ENCODE peak calls at places on chromosomes 1 and 21, in five cellular contexts. One of them, this sample, is unnamed. For H3K4me1, the result is how much of the 10 kb centered on the place peaks cover.

GRCh38 chr1:243730499-243731150 is 119.4 kb downstream of the AKT3 start:
- DNase-seq in neural progenitor cell: no peak
- DNase-seq in hepatocyte: no peak
- DNase-seq in breast epithelium: no peak
- DNase-seq in tibial artery: no peak
- DNase-seq in this sample: no peak

GRCh38 chr1:81801834-81802531 is 1.2 kb downstream of the ADGRL2 start:
- DNase-seq in neural progenitor cell: peak
- DNase-seq in tibial artery: peak
- DNase-seq in breast epithelium: no peak
- DNase-seq in hepatocyte: peak
- DNase-seq in this sample: no peak

GRCh38 chr1:85450832-85451231 is 14.1 kb downstream of the DDAH1 start:
- DNase-seq in breast epithelium: no peak
- DNase-seq in neural progenitor cell: no peak
- DNase-seq in hepatocyte: no peak
- DNase-seq in tibial artery: no peak
- DNase-seq in this sample: no peak

GRCh38 chr1:118862755-118863154 is 125.4 kb downstream of the TBX15 start:
- DNase-seq in tibial artery: no peak
- DNase-seq in breast epithelium: no peak
- DNase-seq in neural progenitor cell: no peak
- DNase-seq in hepatocyte: no peak
- DNase-seq in this sample: no peak

GRCh38 chr1:228102791-228103620 is at the start of gene C1orf35:
- DNase-seq in tibial artery: peak
- DNase-seq in hepatocyte: peak
- DNase-seq in breast epithelium: peak
- DNase-seq in neural progenitor cell: peak
- DNase-seq in this sample: peak

GRCh38 chr1:182227864-182228547 is 163.6 kb downstream of the GLUL start:
- DNase-seq in neural progenitor cell: no peak
- DNase-seq in breast epithelium: no peak
- DNase-seq in hepatocyte: no peak
- DNase-seq in tibial artery: no peak
- DNase-seq in this sample: no peak

GRCh38 chr1:1858382-1859086 is 32.4 kb downstream of the GNB1 start:
- DNase-seq in hepatocyte: peak
- DNase-seq in tibial artery: peak
- DNase-seq in neural progenitor cell: peak
- DNase-seq in breast epithelium: no peak
- DNase-seq in this sample: no peak

GRCh38 chr1:40769815-40770214 is 13.8 kb upstream of the KCNQ4 start:
- DNase-seq in hepatocyte: no peak
- DNase-seq in breast epithelium: no peak
- DNase-seq in neural progenitor cell: no peak
- DNase-seq in tibial artery: no peak
- DNase-seq in this sample: no peak

GRCh38 chr1:101769520-101769919 is 227.2 kb downstream of the OLFM3 start:
- DNase-seq in hepatocyte: peak
- DNase-seq in neural progenitor cell: peak
- DNase-seq in breast epithelium: no peak
- DNase-seq in tibial artery: no peak
- DNase-seq in this sample: no peak

GRCh38 chr1:86449103-86449502 is 19.6 kb upstream of the CLCA1 start:
- DNase-seq in neural progenitor cell: no peak
- DNase-seq in tibial artery: no peak
- DNase-seq in hepatocyte: no peak
- DNase-seq in breast epithelium: no peak
- DNase-seq in this sample: no peak

GRCh38 chr1:9448132-9449105 is 90.8 kb upstream of the SLC25A33 start:
- DNase-seq in breast epithelium: no peak
- DNase-seq in hepatocyte: no peak
- DNase-seq in neural progenitor cell: no peak
- DNase-seq in tibial artery: no peak
- DNase-seq in this sample: no peak

GRCh38 chr1:172286629-172287076 is 133.8 kb upstream of the C1orf105 start:
- DNase-seq in breast epithelium: no peak
- DNase-seq in tibial artery: peak
- DNase-seq in neural progenitor cell: no peak
- DNase-seq in hepatocyte: no peak
- DNase-seq in this sample: no peak

GRCh38 chr1:8848663-8849386 is 29.7 kb downstream of the ENO1 start:
- DNase-seq in breast epithelium: peak
- DNase-seq in hepatocyte: peak
- DNase-seq in tibial artery: peak
- DNase-seq in neural progenitor cell: peak
- DNase-seq in this sample: no peak

GRCh38 chr1:197779921-197780320 is 4.6 kb upstream of the DENND1B start:
- DNase-seq in breast epithelium: no peak
- DNase-seq in hepatocyte: no peak
- DNase-seq in neural progenitor cell: no peak
- DNase-seq in tibial artery: no peak
- DNase-seq in this sample: no peak

GRCh38 chr1:10764296-10764798 is 32.1 kb downstream of the CASZ1 start:
- DNase-seq in breast epithelium: no peak
- DNase-seq in tibial artery: no peak
- DNase-seq in neural progenitor cell: no peak
- DNase-seq in hepatocyte: no peak
- DNase-seq in this sample: no peak

GRCh38 chr1:54818461-54819194 is 17.5 kb upstream of the TTC22 start:
- DNase-seq in breast epithelium: no peak
- DNase-seq in hepatocyte: no peak
- DNase-seq in neural progenitor cell: no peak
- DNase-seq in tibial artery: no peak
- DNase-seq in this sample: no peak

GRCh38 chr1:39845569-39846566 is 37.4 kb downstream of the TRIT1 start:
- DNase-seq in neural progenitor cell: no peak
- DNase-seq in hepatocyte: peak
- DNase-seq in tibial artery: peak
- DNase-seq in breast epithelium: peak
- DNase-seq in this sample: peak

GRCh38 chr1:92691937-92692336 is 93.0 kb downstream of the EVI5 start:
- DNase-seq in tibial artery: no peak
- DNase-seq in breast epithelium: no peak
- DNase-seq in hepatocyte: no peak
- DNase-seq in neural progenitor cell: no peak
- DNase-seq in this sample: no peak

GRCh38 chr1:169009666-169010065 is 96.8 kb upstream of the ATP1B1 start:
- DNase-seq in neural progenitor cell: no peak
- DNase-seq in hepatocyte: no peak
- DNase-seq in tibial artery: no peak
- DNase-seq in breast epithelium: no peak
- DNase-seq in this sample: no peak

GRCh38 chr1:245086389-245086969 is 68.3 kb upstream of the KIF26B start:
- DNase-seq in neural progenitor cell: no peak
- DNase-seq in hepatocyte: no peak
- DNase-seq in breast epithelium: no peak
- DNase-seq in tibial artery: no peak
- DNase-seq in this sample: no peak

GRCh38 chr1:9406111-9406510 is 113.4 kb downstream of the SPSB1 start:
- DNase-seq in tibial artery: no peak
- DNase-seq in breast epithelium: no peak
- DNase-seq in neural progenitor cell: no peak
- DNase-seq in hepatocyte: no peak
- DNase-seq in this sample: no peak

GRCh38 chr1:206941766-206942418 is 4.4 kb downstream of the PIGR start:
- DNase-seq in hepatocyte: peak
- DNase-seq in breast epithelium: no peak
- DNase-seq in tibial artery: no peak
- DNase-seq in neural progenitor cell: no peak
- DNase-seq in this sample: no peak

GRCh38 chr1:215637041-215637573 is 70.0 kb downstream of the KCTD3 start:
- DNase-seq in hepatocyte: peak
- DNase-seq in tibial artery: peak
- DNase-seq in neural progenitor cell: no peak
- DNase-seq in breast epithelium: peak
- DNase-seq in this sample: no peak

GRCh38 chr1:8660455-8660854 is 157.0 kb downstream of the RERE start:
- DNase-seq in hepatocyte: peak
- DNase-seq in neural progenitor cell: no peak
- DNase-seq in tibial artery: peak
- DNase-seq in breast epithelium: no peak
- DNase-seq in this sample: no peak

GRCh38 chr21:37374026-37374425 is 7.5 kb downstream of the DYRK1A start:
- DNase-seq in neural progenitor cell: no peak
- DNase-seq in tibial artery: no peak
- DNase-seq in breast epithelium: no peak
- DNase-seq in hepatocyte: no peak
- DNase-seq in this sample: no peak

GRCh38 chr1:63454269-63454668 is 68.8 kb downstream of the ITGB3BP start:
- DNase-seq in neural progenitor cell: peak
- DNase-seq in hepatocyte: peak
- DNase-seq in tibial artery: no peak
- DNase-seq in breast epithelium: no peak
- DNase-seq in this sample: no peak

GRCh38 chr1:84853743-84854721 is 39.0 kb downstream of the LPAR3 start:
- DNase-seq in breast epithelium: no peak
- DNase-seq in hepatocyte: peak
- DNase-seq in tibial artery: no peak
- DNase-seq in neural progenitor cell: no peak
- DNase-seq in this sample: no peak

GRCh38 chr1:160420881-160421842 is 20.8 kb downstream of the VANGL2 start:
- DNase-seq in breast epithelium: no peak
- DNase-seq in neural progenitor cell: no peak
- DNase-seq in tibial artery: no peak
- DNase-seq in hepatocyte: no peak
- DNase-seq in this sample: no peak

GRCh38 chr1:38208720-38209632 is 162.4 kb upstream of the POU3F1 start:
- DNase-seq in neural progenitor cell: no peak
- DNase-seq in tibial artery: no peak
- DNase-seq in breast epithelium: no peak
- DNase-seq in hepatocyte: no peak
- DNase-seq in this sample: no peak

GRCh38 chr1:224852901-224853568 is 76.4 kb upstream of the DNAH14 start:
- DNase-seq in breast epithelium: no peak
- DNase-seq in neural progenitor cell: peak
- DNase-seq in hepatocyte: peak
- DNase-seq in tibial artery: no peak
- DNase-seq in this sample: no peak
- TF ChIP-seq CTCF in breast epithelium: peak
- TF ChIP-seq CTCF in neural progenitor cell: peak
- TF ChIP-seq CTCF in hepatocyte: peak
- TF ChIP-seq CTCF in tibial artery: peak
- TF ChIP-seq CTCF in this sample: peak

GRCh38 chr1:224090116-224090515 is 23.8 kb upstream of the FBXO28 start:
- DNase-seq in breast epithelium: no peak
- DNase-seq in tibial artery: no peak
- DNase-seq in hepatocyte: no peak
- DNase-seq in neural progenitor cell: no peak
- DNase-seq in this sample: no peak
- H3K4me1 ChIP-seq in breast epithelium: under half
- H3K4me1 ChIP-seq in tibial artery: under half
- H3K4me1 ChIP-seq in hepatocyte: under half
- H3K4me1 ChIP-seq in neural progenitor cell: under half
- H3K4me1 ChIP-seq in this sample: under half

GRCh38 chr1:7560601-7561181 is 210.4 kb upstream of the VAMP3 start:
- DNase-seq in neural progenitor cell: no peak
- DNase-seq in tibial artery: no peak
- DNase-seq in breast epithelium: no peak
- DNase-seq in hepatocyte: no peak
- DNase-seq in this sample: no peak

GRCh38 chr1:7562729-7563605 is 208.1 kb upstream of the VAMP3 start:
- DNase-seq in tibial artery: no peak
- DNase-seq in breast epithelium: no peak
- DNase-seq in neural progenitor cell: no peak
- DNase-seq in hepatocyte: no peak
- DNase-seq in this sample: no peak

GRCh38 chr1:7561936-7562728 is 209.0 kb upstream of the VAMP3 start:
- DNase-seq in hepatocyte: no peak
- DNase-seq in neural progenitor cell: no peak
- DNase-seq in tibial artery: no peak
- DNase-seq in breast epithelium: no peak
- DNase-seq in this sample: no peak

GRCh38 chr1:7560128-7560527 is 211.0 kb upstream of the VAMP3 start:
- DNase-seq in breast epithelium: no peak
- DNase-seq in hepatocyte: no peak
- DNase-seq in tibial artery: no peak
- DNase-seq in neural progenitor cell: no peak
- DNase-seq in this sample: no peak

GRCh38 chr1:7561331-7561921 is 209.7 kb upstream of the VAMP3 start:
- DNase-seq in breast epithelium: no peak
- DNase-seq in hepatocyte: no peak
- DNase-seq in neural progenitor cell: peak
- DNase-seq in tibial artery: no peak
- DNase-seq in this sample: no peak
- TF ChIP-seq CTCF in breast epithelium: no peak
- TF ChIP-seq CTCF in hepatocyte: peak
- TF ChIP-seq CTCF in neural progenitor cell: peak
- TF ChIP-seq CTCF in tibial artery: no peak
- TF ChIP-seq CTCF in this sample: no peak

GRCh38 chr1:203405703-203406430 is 54.9 kb upstream of the FMOD start:
- DNase-seq in hepatocyte: no peak
- DNase-seq in breast epithelium: no peak
- DNase-seq in tibial artery: no peak
- DNase-seq in neural progenitor cell: no peak
- DNase-seq in this sample: no peak
- H3K4me1 ChIP-seq in hepatocyte: under half
- H3K4me1 ChIP-seq in breast epithelium: under half
- H3K4me1 ChIP-seq in tibial artery: under half
- H3K4me1 ChIP-seq in neural progenitor cell: under half
- H3K4me1 ChIP-seq in this sample: half or more

GRCh38 chr1:108568589-108568988 is 8.7 kb downstream of the EEIG2 start:
- DNase-seq in neural progenitor cell: peak
- DNase-seq in hepatocyte: no peak
- DNase-seq in breast epithelium: no peak
- DNase-seq in tibial artery: no peak
- DNase-seq in this sample: no peak

GRCh38 chr1:108572182-108572581 is 12.3 kb downstream of the EEIG2 start:
- DNase-seq in hepatocyte: no peak
- DNase-seq in neural progenitor cell: no peak
- DNase-seq in breast epithelium: no peak
- DNase-seq in tibial artery: no peak
- DNase-seq in this sample: no peak

GRCh38 chr1:108570998-108571401 is 11.1 kb downstream of the EEIG2 start:
- DNase-seq in neural progenitor cell: no peak
- DNase-seq in tibial artery: no peak
- DNase-seq in breast epithelium: no peak
- DNase-seq in hepatocyte: peak
- DNase-seq in this sample: no peak

GRCh38 chr1:108569097-108569728 is 9.3 kb downstream of the EEIG2 start:
- DNase-seq in tibial artery: no peak
- DNase-seq in neural progenitor cell: no peak
- DNase-seq in breast epithelium: no peak
- DNase-seq in hepatocyte: no peak
- DNase-seq in this sample: no peak

DNA sequence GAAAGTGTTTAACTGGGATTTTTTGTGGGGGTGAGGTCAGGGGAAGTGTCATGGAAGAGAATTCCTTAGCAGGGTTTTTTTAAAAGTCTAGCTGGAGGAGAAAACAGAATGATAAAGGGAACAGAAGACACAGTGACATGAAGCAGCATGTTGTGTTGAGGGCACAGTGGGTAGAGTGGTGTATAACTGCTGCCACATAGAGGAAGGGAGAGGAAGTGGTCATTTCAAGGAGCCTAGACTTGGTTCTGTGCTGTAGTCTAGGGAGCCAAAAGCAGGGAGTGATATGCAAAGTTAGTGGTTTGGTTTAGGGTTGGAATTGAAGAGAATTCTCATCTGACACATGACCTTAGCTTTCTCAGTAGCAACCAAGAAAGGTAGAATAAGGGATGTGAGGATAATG is 10.2 kb downstream of the EEIG2 start:
- DNase-seq in neural progenitor cell: peak
- DNase-seq in hepatocyte: no peak
- DNase-seq in tibial artery: no peak
- DNase-seq in breast epithelium: no peak
- DNase-seq in this sample: no peak
- TF ChIP-seq CTCF in neural progenitor cell: peak
- TF ChIP-seq CTCF in hepatocyte: peak
- TF ChIP-seq CTCF in tibial artery: no peak
- TF ChIP-seq CTCF in breast epithelium: peak
- TF ChIP-seq CTCF in this sample: no peak

This sample was measured in esophagus squamous epithelium.